ENCODE peak calls at places on chromosomes 5 and 9, in five cellular contexts. N is MM.1S, V is GM23338, O is spleen, B is fibroblast of lung. D is an unnamed sample. For H3K4me1, the result is how much of the 10 kb centered on the place peaks cover.

GRCh38 chr9:131875828-131876485 is 136.1 kb upstream of the RAPGEF1 start:
- DNase-seq in V (no peak), B (peak), N (no peak), O (peak), D (no peak)

GRCh38 chr5:133962131-133962530 is 6.3 kb downstream of the C5orf15 start:
- DNase-seq in B (peak), O (no peak), V (no peak), N (no peak), D (no peak)

GRCh38 chr5:142235050-142235797 is 89.6 kb downstream of the SPRY4 start:
- DNase-seq in B (peak), V (peak), O (no peak), N (no peak), D (no peak)

GRCh38 chr5:115531787-115532367 is 12.7 kb downstream of the FEM1C start:
- DNase-seq in N (no peak), V (no peak), B (no peak), O (no peak), D (no peak)

GRCh38 chr9:21746550-21746949 is 55.9 kb upstream of the MTAP start:
- DNase-seq in B (no peak), V (no peak), O (no peak), N (no peak), D (no peak)

GRCh38 chr9:108443741-108444140 is 412.0 kb downstream of the ACTL7B start:
- DNase-seq in N (no peak), V (no peak), B (peak), O (no peak), D (no peak)

GRCh38 chr9:4327504-4328191 is 27.8 kb upstream of the GLIS3 start:
- DNase-seq in V (peak), B (peak), O (no peak), N (no peak), D (no peak)

GRCh38 chr5:179237770-179238627 is 107.3 kb downstream of the ADAMTS2 start:
- DNase-seq in O (peak), B (no peak), N (no peak), V (no peak), D (no peak)

GRCh38 chr5:154302181-154302580 is 111.6 kb downstream of the GALNT10 start:
- DNase-seq in O (no peak), N (no peak), V (no peak), B (peak), D (peak)

GRCh38 chr9:98807070-98807810 is at the start of gene GALNT12:
- DNase-seq in B (no peak), N (peak), V (peak), O (peak), D (peak)

GRCh38 chr5:75532190-75532589 is 20.5 kb downstream of the POLK start:
- DNase-seq in O (no peak), N (no peak), B (no peak), V (no peak), D (no peak)

GRCh38 chr9:17204611-17205165 is 69.8 kb downstream of the CNTLN start:
- DNase-seq in N (no peak), O (no peak), B (no peak), V (peak), D (no peak)

GRCh38 chr5:178206166-178207101 is 2.1 kb downstream of the HNRNPAB start:
- DNase-seq in N (no peak), B (peak), O (peak), V (no peak), D (no peak)

GRCh38 chr9:121985792-121986494 is 107.2 kb downstream of the TTLL11 start:
- DNase-seq in V (peak), O (no peak), N (no peak), B (peak), D (peak)

GRCh38 chr5:116789522-116789921 is 214.9 kb upstream of the SEMA6A start:
- DNase-seq in N (no peak), B (no peak), O (no peak), V (no peak), D (no peak)

GRCh38 chr5:53785924-53786323 is 225.5 kb downstream of the NDUFS4 start:
- DNase-seq in B (no peak), O (no peak), N (no peak), V (no peak), D (no peak)

GRCh38 chr9:77016526-77017504 is 2.6 kb upstream of the FOXB2 start:
- DNase-seq in B (no peak), O (no peak), N (no peak), V (peak), D (no peak)

GRCh38 chr9:77019010-77019809 is at the start of gene FOXB2:
- DNase-seq in O (no peak), B (no peak), N (no peak), V (peak), D (no peak)

GRCh38 chr9:77017505-77017894 is 2.0 kb upstream of the FOXB2 start:
- DNase-seq in B (no peak), O (no peak), N (no peak), V (no peak), D (no peak)

GRCh38 chr9:77019810-77020437 is 469 bp downstream of the FOXB2 start:
- DNase-seq in B (no peak), V (no peak), O (no peak), N (no peak), D (no peak)

DNA sequence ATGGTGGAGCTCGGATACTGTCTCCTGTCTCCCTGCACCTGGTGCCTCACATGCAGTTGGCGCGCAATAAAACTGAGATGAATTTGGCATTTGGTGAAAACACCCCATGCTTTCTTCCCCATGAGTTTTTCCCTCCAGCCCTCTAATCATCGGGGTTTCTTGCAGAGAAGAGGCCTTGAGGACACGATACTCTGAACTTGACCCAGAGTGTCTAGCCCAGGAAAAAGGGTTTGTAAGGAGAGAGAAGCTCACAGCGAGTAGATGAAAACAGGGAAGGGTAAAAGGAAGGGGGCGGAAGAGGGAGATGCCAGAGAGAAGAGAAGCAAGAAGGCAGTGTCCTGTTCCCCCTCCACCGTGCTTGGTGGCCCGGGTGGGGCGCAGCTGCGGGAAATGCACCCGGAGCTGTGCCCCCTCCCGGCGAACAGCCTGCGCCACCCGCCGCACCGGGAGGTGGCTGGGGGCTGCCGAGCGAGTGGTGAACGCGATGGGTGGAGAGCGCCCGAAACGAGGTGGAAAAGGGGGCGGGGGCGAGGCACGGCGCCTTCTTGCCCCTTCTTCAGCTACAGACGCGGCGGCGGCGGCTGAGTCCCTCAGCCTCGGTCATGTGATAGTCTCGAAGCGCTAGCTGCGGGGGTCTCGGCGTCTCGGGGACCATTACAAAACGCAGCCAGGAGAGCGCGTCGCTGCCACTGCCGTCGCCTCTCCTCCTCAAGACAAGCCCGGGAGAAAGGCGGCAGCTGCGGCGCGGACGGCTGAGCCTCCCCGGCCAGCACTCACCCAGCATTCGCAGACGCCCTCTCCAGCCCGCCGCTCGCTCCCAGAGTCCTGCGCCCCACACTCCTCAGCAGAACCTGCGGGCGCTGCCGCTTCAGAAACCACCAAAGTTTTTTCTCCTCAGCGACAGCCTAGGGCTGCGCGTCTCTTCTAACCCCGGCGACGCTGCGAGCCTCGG is 1.1 kb upstream of the FOXB2 start:
- DNase-seq in O (no peak), V (peak), B (no peak), N (no peak), D (no peak)
- TF ChIP-seq CTCF in O (no peak), V (no peak), B (no peak), N (no peak), D (no peak)

GRCh38 chr9:124012368-124013262 is 1.0 kb downstream of the LHX2 start:
- DNase-seq in N (no peak), O (peak), V (peak), B (no peak), D (no peak)
- H3K4me1 ChIP-seq in N (under half), O (under half), V (under half), B (under half), D (under half)

DNA sequence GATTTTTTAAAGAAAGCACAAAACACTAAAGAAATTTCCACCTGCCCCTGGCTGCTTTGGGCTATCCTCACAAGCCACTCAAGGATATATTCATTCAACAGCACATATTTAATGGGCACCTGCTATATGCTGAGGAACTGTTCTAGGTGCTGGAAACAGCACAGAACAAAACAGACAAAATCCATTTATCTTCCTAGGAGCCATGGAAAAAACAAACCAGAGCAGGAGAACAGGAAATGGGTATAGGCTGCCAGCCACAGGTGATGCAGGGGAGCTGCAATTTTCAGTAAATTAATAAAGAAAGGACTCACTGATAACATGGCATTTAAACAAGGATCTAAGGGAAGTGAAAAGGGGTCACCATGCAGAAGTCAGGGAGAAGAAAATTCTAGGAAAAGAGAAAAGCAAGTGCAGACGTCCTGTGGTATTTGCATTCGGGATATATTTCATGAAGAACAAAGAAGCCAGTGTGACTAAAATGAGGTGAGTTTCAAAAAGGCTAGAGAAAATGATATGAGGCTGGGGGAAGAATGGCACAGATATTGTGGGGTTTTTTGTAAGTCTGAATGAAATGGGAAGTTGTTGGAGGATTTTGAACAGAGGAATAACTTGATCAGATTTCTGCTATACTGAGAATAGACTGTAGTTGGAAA is 152.2 kb downstream of the ADAMTSL1 start:
- DNase-seq in B (no peak), N (no peak), V (no peak), O (no peak), D (no peak)
- TF ChIP-seq CTCF in B (no peak), N (no peak), V (peak), O (no peak), D (no peak)

GRCh38 chr5:120610145-120610544 is 146.0 kb downstream of the PRR16 start:
- DNase-seq in B (no peak), V (no peak), O (no peak), N (no peak), D (no peak)

GRCh38 chr5:120621339-120621738 is 157.2 kb downstream of the PRR16 start:
- DNase-seq in V (no peak), N (no peak), B (no peak), O (no peak), D (no peak)

GRCh38 chr5:120614512-120614911 is 150.4 kb downstream of the PRR16 start:
- DNase-seq in O (no peak), B (peak), N (no peak), V (no peak), D (no peak)

GRCh38 chr5:120613729-120614128 is 149.6 kb downstream of the PRR16 start:
- DNase-seq in B (peak), N (no peak), V (no peak), O (no peak), D (no peak)

DNA sequence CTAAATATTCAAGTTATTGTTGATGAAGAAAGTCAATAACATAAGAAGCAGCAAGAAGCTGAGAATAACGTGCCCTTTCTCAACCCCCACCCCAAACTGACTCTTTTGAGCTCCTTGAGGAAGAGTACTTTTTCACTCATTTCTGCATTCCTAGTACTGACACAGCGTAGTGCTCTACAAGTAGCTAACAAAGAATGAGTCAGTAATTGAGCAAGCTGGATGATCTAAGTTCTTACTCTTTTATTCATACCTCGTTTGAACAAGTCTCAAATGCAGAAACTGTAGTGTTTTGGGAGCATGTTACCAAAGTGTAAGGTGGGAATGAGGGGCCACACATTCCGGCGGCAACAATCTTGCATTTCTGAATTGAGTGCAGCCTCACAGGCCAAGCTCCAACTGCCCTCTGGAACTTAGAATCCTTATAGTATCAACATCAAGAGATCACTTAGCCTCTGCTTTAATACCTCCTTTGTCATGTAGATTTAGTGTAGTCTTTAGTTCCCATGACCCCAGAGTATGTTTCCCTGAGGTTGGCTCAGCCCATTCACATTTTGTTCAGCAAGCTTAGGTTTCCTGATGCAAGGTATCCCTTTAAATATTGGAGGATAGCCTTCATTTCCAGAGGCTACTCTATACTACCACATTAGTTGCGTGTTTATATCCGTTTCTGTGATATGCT is 152.0 kb downstream of the PRR16 start:
- DNase-seq in V (peak), B (peak), O (no peak), N (no peak), D (no peak)
- H3K4me1 ChIP-seq in V (under half), B (under half), O (under half), N (under half), D (under half)

DNA sequence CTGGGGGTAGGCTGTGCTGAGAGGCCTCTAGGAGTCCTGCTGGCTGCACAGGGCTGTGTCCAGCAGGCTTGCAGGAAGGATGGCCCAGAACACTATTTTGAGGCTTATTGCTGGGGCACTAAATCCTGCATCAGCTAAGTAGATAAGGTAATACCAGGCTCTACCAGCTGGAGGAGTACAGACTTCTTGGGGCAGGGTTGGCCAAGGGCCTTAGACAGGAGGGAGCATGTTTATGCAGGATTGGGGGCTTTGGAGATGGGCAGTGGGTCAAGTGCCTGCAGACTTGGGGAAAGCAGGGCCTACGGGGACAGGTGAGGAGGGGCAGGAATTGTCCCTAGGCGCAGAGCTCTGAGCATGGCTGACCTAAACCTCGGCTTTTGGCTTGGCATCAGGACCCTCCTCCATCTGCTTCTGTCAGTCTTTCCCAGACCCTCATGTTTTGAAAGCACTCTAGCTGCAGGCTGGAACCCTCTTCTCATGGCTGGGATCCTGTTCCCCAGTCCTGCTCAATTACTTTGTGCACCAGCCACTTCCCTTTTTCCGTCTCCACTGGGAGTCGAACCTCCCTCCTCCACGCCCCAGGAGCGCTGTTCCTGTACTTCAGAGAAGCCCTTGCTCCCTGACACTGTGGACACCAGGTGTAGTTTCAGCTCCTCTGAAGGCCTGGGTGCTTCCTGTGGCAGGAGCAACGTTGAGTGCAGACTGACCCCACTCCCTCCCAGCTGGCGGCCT is 61.0 kb upstream of the SPTLC1 start:
- DNase-seq in O (no peak), N (no peak), V (peak), B (no peak), D (no peak)
- TF ChIP-seq CTCF in O (no peak), N (no peak), V (peak), B (peak), D (no peak)

D was measured in psoas muscle.